ENCODE peak calls at places on chromosomes 6 and 20, in seven cellular contexts. One of them, this sample, is unnamed.

GRCh38 chr6:90184334-90185298 is 112.0 kb downstream of the BACH2 start:
- DNase-seq in sigmoid colon: no peak
- DNase-seq in iPS-NIHi11: no peak
- DNase-seq in nephron progenitor cell: no peak
- DNase-seq in Kasumi-1: no peak
- DNase-seq in LoVo: no peak
- DNase-seq in AG09319: no peak
- DNase-seq in this sample: no peak

GRCh38 chr6:24980507-24981384 is 45.0 kb upstream of the RIPOR2 start:
- DNase-seq in LoVo: peak
- DNase-seq in AG09319: no peak
- DNase-seq in Kasumi-1: no peak
- DNase-seq in sigmoid colon: no peak
- DNase-seq in nephron progenitor cell: no peak
- DNase-seq in iPS-NIHi11: peak
- DNase-seq in this sample: no peak

GRCh38 chr20:49115565-49115964 is 69.5 kb downstream of the CSE1L start:
- DNase-seq in sigmoid colon: no peak
- DNase-seq in iPS-NIHi11: no peak
- DNase-seq in Kasumi-1: no peak
- DNase-seq in LoVo: no peak
- DNase-seq in nephron progenitor cell: no peak
- DNase-seq in AG09319: peak
- DNase-seq in this sample: no peak

GRCh38 chr6:32196682-32197616 is 4.5 kb upstream of the GPSM3 start:
- DNase-seq in iPS-NIHi11: no peak
- DNase-seq in nephron progenitor cell: no peak
- DNase-seq in AG09319: no peak
- DNase-seq in LoVo: no peak
- DNase-seq in Kasumi-1: no peak
- DNase-seq in sigmoid colon: peak
- DNase-seq in this sample: peak

GRCh38 chr20:58888521-58889333 is 36.2 kb downstream of the GNAS start:
- DNase-seq in iPS-NIHi11: peak
- DNase-seq in AG09319: peak
- DNase-seq in Kasumi-1: peak
- DNase-seq in LoVo: no peak
- DNase-seq in sigmoid colon: peak
- DNase-seq in nephron progenitor cell: peak
- DNase-seq in this sample: peak

GRCh38 chr20:4076671-4077070 is 61.3 kb upstream of the RNF24 start:
- DNase-seq in sigmoid colon: no peak
- DNase-seq in nephron progenitor cell: no peak
- DNase-seq in iPS-NIHi11: no peak
- DNase-seq in AG09319: no peak
- DNase-seq in LoVo: no peak
- DNase-seq in Kasumi-1: no peak
- DNase-seq in this sample: no peak

GRCh38 chr20:62365814-62366369 is 1.2 kb downstream of the LAMA5 start:
- DNase-seq in nephron progenitor cell: peak
- DNase-seq in Kasumi-1: peak
- DNase-seq in iPS-NIHi11: peak
- DNase-seq in sigmoid colon: peak
- DNase-seq in LoVo: peak
- DNase-seq in AG09319: no peak
- DNase-seq in this sample: no peak

GRCh38 chr20:54058420-54059139 is 11.8 kb downstream of the BCAS1 start:
- DNase-seq in Kasumi-1: no peak
- DNase-seq in sigmoid colon: no peak
- DNase-seq in AG09319: no peak
- DNase-seq in nephron progenitor cell: no peak
- DNase-seq in iPS-NIHi11: no peak
- DNase-seq in LoVo: no peak
- DNase-seq in this sample: no peak

GRCh38 chr20:46132705-46133120 is 14.6 kb downstream of the CD40 start:
- DNase-seq in Kasumi-1: peak
- DNase-seq in sigmoid colon: peak
- DNase-seq in nephron progenitor cell: peak
- DNase-seq in LoVo: peak
- DNase-seq in iPS-NIHi11: peak
- DNase-seq in AG09319: peak
- DNase-seq in this sample: peak

GRCh38 chr20:31974975-31975481 is 7.1 kb downstream of the XKR7 start:
- DNase-seq in sigmoid colon: no peak
- DNase-seq in AG09319: no peak
- DNase-seq in LoVo: no peak
- DNase-seq in iPS-NIHi11: peak
- DNase-seq in Kasumi-1: no peak
- DNase-seq in nephron progenitor cell: peak
- DNase-seq in this sample: no peak

GRCh38 chr6:5752282-5752681 is 254.4 kb downstream of the NRN1 start:
- DNase-seq in nephron progenitor cell: no peak
- DNase-seq in AG09319: peak
- DNase-seq in LoVo: no peak
- DNase-seq in Kasumi-1: no peak
- DNase-seq in iPS-NIHi11: peak
- DNase-seq in sigmoid colon: no peak
- DNase-seq in this sample: no peak

GRCh38 chr6:105402090-105402980 is 547 bp downstream of the PREP start:
- DNase-seq in LoVo: peak
- DNase-seq in nephron progenitor cell: peak
- DNase-seq in Kasumi-1: peak
- DNase-seq in AG09319: no peak
- DNase-seq in iPS-NIHi11: no peak
- DNase-seq in sigmoid colon: peak
- DNase-seq in this sample: no peak

GRCh38 chr20:49028684-49029083 is 17.4 kb upstream of the CSE1L start:
- DNase-seq in LoVo: no peak
- DNase-seq in sigmoid colon: no peak
- DNase-seq in AG09319: no peak
- DNase-seq in Kasumi-1: peak
- DNase-seq in nephron progenitor cell: no peak
- DNase-seq in iPS-NIHi11: peak
- DNase-seq in this sample: no peak